ENCODE peak calls at places on chromosomes 11 and 22, in seven cellular contexts. Q is AG08396; P is non-pigmented ciliary epithelial cell; Y is GM12891; B is stimulated activated naive CD4-positive, alpha-beta T cell; J is progenitor cell of endocrine pancreas; C is osteocyte. S is an unnamed sample.

GRCh38 chr11:68763181-68763721 is 11.9 kb upstream of the TESMIN start:
- DNase-seq in Q (no peak), P (no peak), Y (no peak), B (no peak), J (no peak), C (no peak), S (no peak)

GRCh38 chr22:45504703-45505341 is 2.1 kb downstream of the FBLN1 start:
- DNase-seq in Q (peak), P (peak), Y (no peak), B (no peak), J (peak), C (no peak), S (no peak)

GRCh38 chr22:17171016-17171312 is 11.9 kb upstream of the HDHD5 start:
- DNase-seq in Q (no peak), P (no peak), Y (no peak), B (no peak), J (no peak), C (no peak), S (no peak)

GRCh38 chr11:111019931-111020381 is 225.6 kb upstream of the POU2AF2 start:
- DNase-seq in Q (no peak), P (no peak), Y (no peak), B (no peak), J (no peak), C (no peak), S (no peak)

GRCh38 chr22:20522828-20523117 is 15.4 kb downstream of the MED15 start:
- DNase-seq in Q (no peak), P (no peak), Y (no peak), B (no peak), J (no peak), C (no peak), S (no peak)

GRCh38 chr11:2528301-2529050 is 83.7 kb downstream of the KCNQ1 start:
- DNase-seq in Q (no peak), P (no peak), Y (no peak), B (no peak), J (no peak), C (no peak), S (no peak)

GRCh38 chr22:34943830-34944229 is 122.1 kb upstream of the ISX start:
- DNase-seq in Q (no peak), P (no peak), Y (no peak), B (no peak), J (no peak), C (no peak), S (no peak)

GRCh38 chr11:91792779-91793262 is 431.8 kb upstream of the FAT3 start:
- DNase-seq in Q (no peak), P (no peak), Y (no peak), B (no peak), J (no peak), C (no peak), S (no peak)

GRCh38 chr11:27719575-27719925 is 19.3 kb upstream of the BDNF start:
- DNase-seq in Q (no peak), P (no peak), Y (no peak), B (no peak), J (no peak), C (no peak), S (no peak)

GRCh38 chr11:134780486-134781155 is 368.6 kb upstream of the B3GAT1 start:
- DNase-seq in Q (no peak), P (no peak), Y (no peak), B (no peak), J (no peak), C (peak), S (no peak)

GRCh38 chr22:43275545-43275981 is 67.6 kb downstream of the SCUBE1 start:
- DNase-seq in Q (no peak), P (no peak), Y (no peak), B (no peak), J (no peak), C (no peak), S (no peak)

GRCh38 chr11:45884596-45885185 is 760 bp upstream of the MAPK8IP1 start:
- DNase-seq in Q (no peak), P (no peak), Y (no peak), B (no peak), J (no peak), C (no peak), S (no peak)

S was measured in vagina.